ENCODE peak calls at places on chromosomes 13 and 19, in five cellular contexts. V is brain microvascular endothelial cell, M is H9, O is left ventricle myocardium inferior, E is RWPE1. K is an unnamed sample.

GRCh38 chr13:57824121-57824520 is 192.6 kb downstream of the PCDH17 start:
- DNase-seq in V (no peak), M (no peak), O (no peak), E (no peak), K (no peak)

GRCh38 chr13:53201454-53202225 is 173.0 kb downstream of the OLFM4 start:
- DNase-seq in V (no peak), M (peak), O (peak), E (peak), K (no peak)

GRCh38 chr13:67168384-67168783 is 61.8 kb downstream of the PCDH9 start:
- DNase-seq in V (no peak), M (no peak), O (no peak), E (no peak), K (no peak)

GRCh38 chr13:30572859-30573275 is 44.9 kb upstream of the USPL1 start:
- DNase-seq in V (peak), M (no peak), O (no peak), E (peak), K (no peak)

GRCh38 chr19:55638864-55639359 is 1.9 kb upstream of the ZNF580 start:
- DNase-seq in V (no peak), M (peak), O (no peak), E (no peak), K (no peak)

GRCh38 chr19:13023666-13024065 is 28.4 kb downstream of the NFIX start:
- DNase-seq in V (no peak), M (no peak), O (no peak), E (peak), K (no peak)

GRCh38 chr13:44273991-44274810 is 99.4 kb upstream of the SERP2 start:
- DNase-seq in V (no peak), M (no peak), O (no peak), E (peak), K (peak)

GRCh38 chr13:70896136-70896535 is 787.9 kb upstream of the KLHL1 start:
- DNase-seq in V (no peak), M (no peak), O (no peak), E (no peak), K (no peak)

GRCh38 chr13:30963794-30964193 is 31.3 kb downstream of the TEX26 start:
- DNase-seq in V (peak), M (no peak), O (no peak), E (peak), K (no peak)

GRCh38 chr19:40596608-40597328 is 4.4 kb upstream of the LTBP4 start:
- DNase-seq in V (no peak), M (peak), O (peak), E (no peak), K (no peak)

GRCh38 chr19:3687774-3688706 is 12.2 kb downstream of the PIP5K1C start:
- DNase-seq in V (no peak), M (peak), O (no peak), E (no peak), K (no peak)

GRCh38 chr19:48403606-48404005 is 10.1 kb downstream of the GRIN2D start:
- DNase-seq in V (peak), M (peak), O (no peak), E (peak), K (no peak)

GRCh38 chr13:83906240-83906820 is 24.1 kb upstream of the SLITRK1 start:
- DNase-seq in V (no peak), M (no peak), O (no peak), E (no peak), K (no peak)

GRCh38 chr13:97274782-97275252 is 52.7 kb downstream of the MBNL2 start:
- DNase-seq in V (no peak), M (no peak), O (no peak), E (peak), K (no peak)

GRCh38 chr13:72530471-72530870 is 197.0 kb downstream of the MZT1 start:
- DNase-seq in V (peak), M (no peak), O (no peak), E (no peak), K (no peak)

GRCh38 chr19:1685046-1685445 is 32.6 kb upstream of the TCF3 start:
- DNase-seq in V (no peak), M (no peak), O (no peak), E (no peak), K (no peak)

GRCh38 chr13:76829572-76830327 is 56.5 kb downstream of the KCTD12 start:
- DNase-seq in V (no peak), M (no peak), O (peak), E (no peak), K (no peak)

GRCh38 chr13:30577381-30577780 is 40.3 kb upstream of the USPL1 start:
- DNase-seq in V (peak), M (no peak), O (no peak), E (peak), K (peak)

GRCh38 chr13:111584101-111584500 is 263.7 kb downstream of the TEX29 start:
- DNase-seq in V (no peak), M (no peak), O (no peak), E (peak), K (no peak)

GRCh38 chr19:35340431-35340830 is 7.3 kb upstream of the FFAR1 start:
- DNase-seq in V (no peak), M (no peak), O (no peak), E (no peak), K (no peak)

GRCh38 chr13:80737513-80737912 is 396.6 kb upstream of the SPRY2 start:
- DNase-seq in V (no peak), M (no peak), O (peak), E (no peak), K (no peak)

GRCh38 chr19:29871143-29871542 is 59.4 kb downstream of the CCNE1 start:
- DNase-seq in V (no peak), M (no peak), O (no peak), E (no peak), K (no peak)

GRCh38 chr13:24662195-24663088 is 17.8 kb upstream of the ATP12A start:
- DNase-seq in V (no peak), M (no peak), O (no peak), E (no peak), K (no peak)

GRCh38 chr19:58196911-58197616 is 14.2 kb downstream of the ZNF274 start:
- DNase-seq in V (no peak), M (no peak), O (no peak), E (no peak), K (no peak)

GRCh38 chr19:1513492-1514294 is 874 bp upstream of the ADAMTSL5 start:
- DNase-seq in V (no peak), M (peak), O (peak), E (peak), K (peak)

GRCh38 chr13:106233336-106233735 is 302.1 kb downstream of the EFNB2 start:
- DNase-seq in V (no peak), M (no peak), O (no peak), E (no peak), K (no peak)

GRCh38 chr13:60448907-60449510 is 52.0 kb downstream of the TDRD3 start:
- DNase-seq in V (peak), M (no peak), O (no peak), E (peak), K (no peak)

GRCh38 chr13:44573790-44574465 is 2.2 kb downstream of the TSC22D1 start:
- DNase-seq in V (peak), M (peak), O (no peak), E (no peak), K (no peak)

GRCh38 chr19:55096061-55096701 is 20.5 kb downstream of the EPS8L1 start:
- DNase-seq in V (no peak), M (peak), O (no peak), E (no peak), K (no peak)

GRCh38 chr19:54478677-54479266 is 5.7 kb upstream of the CDC42EP5 start:
- DNase-seq in V (no peak), M (peak), O (no peak), E (no peak), K (no peak)

GRCh38 chr19:11125994-11126685 is 29.4 kb downstream of the SPC24 start:
- DNase-seq in V (peak), M (peak), O (peak), E (peak), K (peak)

GRCh38 chr19:53177986-53178385 is 15.2 kb downstream of the ZNF665 start:
- DNase-seq in V (no peak), M (no peak), O (no peak), E (no peak), K (no peak)

DNA sequence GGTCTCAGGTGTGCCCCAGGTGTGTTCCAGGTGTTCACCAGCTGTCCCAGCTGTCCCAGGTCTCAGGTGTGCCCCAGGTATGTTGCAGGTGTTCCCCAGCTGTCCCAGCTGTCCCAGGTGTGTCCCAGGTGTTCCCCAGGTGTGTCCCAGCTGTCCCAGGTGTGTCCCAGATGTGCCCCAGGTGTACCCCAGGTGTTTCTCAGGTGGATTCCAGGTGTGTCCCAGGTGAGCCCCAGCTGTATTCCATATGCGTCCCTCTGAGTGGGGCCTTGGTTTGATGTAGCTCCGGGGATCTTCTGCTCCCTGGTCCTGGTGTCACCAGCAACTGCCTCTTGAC is 727 bp upstream of the GRK1 start:
- DNase-seq in V (no peak), M (no peak), O (peak), E (no peak), K (peak)
- TF ChIP-seq CTCF in V (no peak), M (no peak), O (no peak), E (no peak), K (no peak)

DNA sequence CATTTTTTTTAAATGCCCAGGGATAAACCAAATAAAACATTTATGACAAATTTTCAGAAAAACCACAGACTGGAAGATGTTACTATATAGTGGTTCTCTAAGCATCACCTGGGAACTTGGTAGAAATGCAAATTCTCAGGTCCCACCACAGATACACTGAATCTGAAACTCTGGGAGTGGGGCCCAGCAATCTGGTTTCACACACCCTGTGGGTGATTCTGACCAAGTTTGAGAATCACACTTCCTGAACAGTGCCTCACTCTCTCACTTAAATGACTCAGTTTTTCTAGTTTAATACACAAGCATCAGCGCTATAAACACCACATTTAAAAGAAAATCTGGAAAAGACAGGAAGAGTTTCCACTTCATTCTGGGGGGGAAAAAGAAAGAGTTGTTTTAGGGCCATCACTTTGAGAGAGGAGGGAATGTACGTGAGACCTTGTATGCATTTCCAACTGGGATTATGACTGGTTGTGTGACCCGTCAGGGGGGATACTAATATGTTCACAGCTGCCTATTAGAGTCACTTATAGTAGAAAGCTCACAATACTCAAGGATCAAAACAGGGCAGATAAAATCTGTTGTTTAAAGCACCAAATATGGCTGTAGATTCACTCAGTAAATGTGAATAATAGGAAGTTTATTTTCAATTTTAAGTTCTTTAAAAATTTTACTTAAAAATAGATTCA is 567.7 kb downstream of the GPC6 start:
- DNase-seq in V (no peak), M (no peak), O (no peak), E (no peak), K (no peak)
- TF ChIP-seq CTCF in V (no peak), M (no peak), O (no peak), E (no peak), K (no peak)

DNA sequence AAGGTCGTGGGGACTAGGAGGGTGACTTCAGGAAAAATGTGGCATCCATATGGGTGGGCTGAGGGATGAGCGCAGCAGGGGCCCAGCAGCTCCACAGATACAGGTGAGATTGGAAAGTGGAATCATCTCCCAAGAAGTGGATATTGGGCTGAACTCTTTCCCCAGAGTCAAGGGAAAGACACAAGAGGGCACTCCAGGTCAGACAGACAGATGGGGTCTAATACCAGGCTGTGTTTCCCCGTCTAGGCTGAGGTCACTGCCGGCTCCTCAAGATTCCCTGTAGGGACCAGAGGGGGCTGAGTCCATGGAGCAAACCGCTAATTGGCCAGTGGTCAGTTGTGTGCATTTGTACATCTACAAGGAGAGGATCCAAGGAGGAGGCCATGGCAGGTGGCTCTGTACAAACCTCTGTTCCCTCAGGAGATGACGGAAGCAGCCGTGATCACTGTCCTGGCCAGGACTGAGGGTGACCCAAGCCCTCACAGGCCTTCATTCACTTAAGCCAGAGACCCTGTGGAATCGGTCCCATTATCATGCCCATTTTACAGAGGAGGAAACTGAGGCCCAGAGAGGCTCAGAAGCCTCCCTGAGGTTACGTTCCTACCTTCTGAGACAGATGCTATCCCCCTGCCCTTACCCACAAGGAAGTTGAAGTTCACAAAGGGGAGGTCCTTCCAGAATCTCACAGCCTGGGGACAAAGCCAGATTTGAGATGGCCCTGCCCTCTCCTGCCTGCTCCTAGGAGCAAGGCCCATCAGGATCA is 14.9 kb upstream of the IGLON5 start:
- DNase-seq in V (no peak), M (peak), O (no peak), E (no peak), K (no peak)
- TF ChIP-seq CTCF in V (no peak), M (peak), O (no peak), E (no peak), K (no peak)

DNA sequence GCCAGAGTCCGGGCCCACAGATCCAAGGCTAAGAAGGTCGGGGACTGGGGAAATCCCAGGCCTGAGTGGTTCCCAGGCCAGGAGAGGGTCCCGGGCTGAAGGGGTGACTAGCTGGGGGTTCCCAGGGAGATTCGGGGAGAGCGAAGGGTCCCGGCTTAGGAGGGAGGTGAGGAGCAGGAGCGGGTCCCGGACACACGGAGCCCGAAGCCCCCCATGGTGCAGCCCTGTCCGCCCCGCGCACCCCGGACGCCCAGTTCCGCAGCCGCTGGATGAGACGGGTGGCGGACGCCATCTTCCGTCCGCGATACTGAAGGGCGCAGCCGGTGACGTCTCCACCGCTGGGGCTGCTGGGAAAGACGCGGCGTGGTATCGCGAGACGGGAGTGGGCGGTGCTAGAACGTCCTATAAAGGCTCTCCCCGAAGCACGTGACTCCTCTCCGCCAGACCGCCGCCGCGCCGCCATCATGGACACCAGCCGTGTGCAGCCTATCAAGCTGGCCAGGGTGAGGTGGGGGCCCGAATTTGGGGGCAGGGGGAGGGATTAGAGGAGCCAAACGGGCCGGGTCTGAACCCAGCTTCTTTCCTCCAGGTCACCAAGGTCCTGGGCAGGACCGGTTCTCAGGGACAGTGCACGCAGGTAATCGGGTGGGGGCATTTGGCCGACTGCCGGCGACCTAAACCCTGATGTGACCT is at the start of the genes NDUFA7 and RPS28:
- DNase-seq in V (peak), M (peak), O (peak), E (peak), K (peak)
- TF ChIP-seq CTCF in V (peak), M (no peak), O (peak), E (no peak), K (no peak)

GRCh38 chr13:104984296-104984818 is 1551.1 kb downstream of the EFNB2 start:
- DNase-seq in V (peak), M (no peak), O (peak), E (no peak), K (no peak)
- TF ChIP-seq CTCF in V (no peak), M (no peak), O (no peak), E (no peak), K (no peak)